ENCODE peak calls at places on chromosomes 6 and 20, in nine cellular contexts. C is mammary epithelial cell, G is Peyer's patch, B is IMR-90, T is heart left ventricle, K is body of pancreas, E is BE2C, U is suprapubic skin, Z is pancreas. O is an unnamed sample.
A peak's percentile ranks its signal among the peaks of the same experiment; 100 is the strongest.

GRCh38 chr6:70110128-70111022 is 192.5 kb downstream of the COL9A1 start:
- DNase-seq in C (no peak), G (no peak), B (peak; percentile 1), T (no peak), K (no peak), E (no peak), U (no peak), Z (no peak), O (no peak)

GRCh38 chr6:163777706-163778105 is 363.2 kb downstream of the QKI start:
- DNase-seq in C (no peak), G (no peak), B (no peak), T (no peak), K (no peak), E (no peak), U (no peak), Z (no peak), O (no peak)

GRCh38 chr6:11543919-11544518 is 6.5 kb downstream of the TMEM170B start:
- DNase-seq in C (no peak), G (no peak), B (no peak), T (no peak), K (no peak), E (no peak), U (no peak), Z (no peak), O (no peak)

GRCh38 chr6:37704066-37704465 is 6.4 kb upstream of the MDGA1 start:
- DNase-seq in C (no peak), G (no peak), B (no peak), T (no peak), K (no peak), E (no peak), U (no peak), Z (no peak), O (no peak)

GRCh38 chr6:34806738-34807453 is 15.0 kb downstream of the BLTP3A start:
- DNase-seq in C (peak; percentile 45), G (no peak), B (peak; percentile 50), T (no peak), K (no peak), E (no peak), U (no peak), Z (no peak), O (no peak)

GRCh38 chr20:19552144-19552895 is 205.7 kb upstream of the RIN2 start:
- DNase-seq in C (peak; percentile 21), G (no peak), B (peak; percentile 3), T (no peak), K (peak; percentile 57), E (no peak), U (no peak), Z (no peak), O (no peak)

GRCh38 chr6:143811492-143812157 is 31.5 kb upstream of the LTV1 start:
- DNase-seq in C (no peak), G (no peak), B (peak; percentile 26), T (no peak), K (no peak), E (no peak), U (no peak), Z (no peak), O (no peak)

GRCh38 chr20:3995749-3996305 is 19.5 kb downstream of the RNF24 start:
- DNase-seq in C (no peak), G (no peak), B (no peak), T (no peak), K (no peak), E (no peak), U (no peak), Z (no peak), O (no peak)

GRCh38 chr6:16752206-16752867 is 8.9 kb downstream of the ATXN1 start:
- DNase-seq in C (peak; percentile 88), G (no peak), B (peak; percentile 94), T (no peak), K (no peak), E (no peak), U (no peak), Z (no peak), O (no peak)

GRCh38 chr20:43746344-43747137 is 19.7 kb upstream of the GTSF1L start:
- DNase-seq in C (no peak), G (no peak), B (no peak), T (no peak), K (no peak), E (peak; percentile 82), U (no peak), Z (no peak), O (no peak)

GRCh38 chr20:40442181-40442963 is 246.7 kb downstream of the MAFB start:
- DNase-seq in C (no peak), G (no peak), B (no peak), T (no peak), K (no peak), E (no peak), U (no peak), Z (no peak), O (no peak)

GRCh38 chr20:25009218-25010145 is 16.9 kb upstream of the APMAP start:
- DNase-seq in C (no peak), G (peak; percentile 4), B (no peak), T (no peak), K (peak; percentile 61), E (no peak), U (peak; percentile 29), Z (no peak), O (no peak)

GRCh38 chr6:170010665-170011232 is 259.3 kb downstream of the ERMARD start:
- DNase-seq in C (no peak), G (no peak), B (no peak), T (no peak), K (no peak), E (no peak), U (peak; percentile 60), Z (no peak), O (no peak)

GRCh38 chr20:7967199-7967844 is 27.1 kb upstream of the HAO1 start:
- DNase-seq in C (peak; percentile 52), G (no peak), B (peak; percentile 6), T (no peak), K (no peak), E (no peak), U (no peak), Z (no peak), O (peak; percentile 11)

GRCh38 chr6:25456249-25456648 is 177.1 kb downstream of the CARMIL1 start:
- DNase-seq in C (no peak), G (no peak), B (no peak), T (no peak), K (no peak), E (no peak), U (no peak), Z (no peak), O (no peak)

GRCh38 chr6:79257381-79258205 is 23.1 kb upstream of the HMGN3 start:
- DNase-seq in C (peak; percentile 58), G (no peak), B (peak; percentile 66), T (no peak), K (no peak), E (peak; percentile 73), U (no peak), Z (no peak), O (no peak)

GRCh38 chr6:127924440-127924839 is 23.6 kb upstream of the THEMIS start:
- DNase-seq in C (peak; percentile 24), G (no peak), B (peak; percentile 8), T (no peak), K (no peak), E (no peak), U (no peak), Z (no peak), O (no peak)

GRCh38 chr6:169164451-169164850 is 89.2 kb downstream of the THBS2 start:
- DNase-seq in C (no peak), G (no peak), B (no peak), T (no peak), K (no peak), E (no peak), U (no peak), Z (no peak), O (no peak)

GRCh38 chr6:32087574-32088486 is 21.3 kb downstream of the TNXB start:
- DNase-seq in C (peak; percentile 34), G (peak; percentile 72), B (peak; percentile 46), T (peak; percentile 89), K (peak; percentile 87), E (peak; percentile 79), U (peak; percentile 88), Z (peak; percentile 89), O (peak; percentile 98)
- TF ChIP-seq CTCF in C (peak; percentile 61), G (peak; percentile 72), B (peak; percentile 48), T (peak; percentile 72), K (peak; percentile 41), E (peak; percentile 49), U (peak; percentile 54), Z (peak; percentile 28), O (peak; percentile 97)

GRCh38 chr6:41428402-41428994 is 93.1 kb downstream of the NCR2 start:
- DNase-seq in C (no peak), G (no peak), B (no peak), T (no peak), K (no peak), E (no peak), U (no peak), Z (no peak), O (no peak)
- H3K4me3 ChIP-seq in C (no peak overlapping the region), G (peak overlapping the region; percentile 61), B (no peak overlapping the region), T (peak overlapping the region; percentile 48), K (no peak overlapping the region), E (no peak overlapping the region), U (peak overlapping the region; percentile 57), Z (peak overlapping the region; percentile 28), O (peak overlapping the region; percentile 26)

GRCh38 chr6:167095888-167096287 is 27.0 kb upstream of the CCR6 start:
- DNase-seq in C (no peak), G (no peak), B (no peak), T (no peak), K (no peak), E (no peak), U (no peak), Z (no peak), O (no peak)

GRCh38 chr6:167098825-167099225 is 24.1 kb upstream of the CCR6 start:
- DNase-seq in C (no peak), G (no peak), B (no peak), T (no peak), K (no peak), E (no peak), U (no peak), Z (no peak), O (no peak)

GRCh38 chr6:167096991-167097390 is 25.9 kb upstream of the CCR6 start:
- DNase-seq in C (no peak), G (no peak), B (no peak), T (no peak), K (no peak), E (no peak), U (no peak), Z (no peak), O (no peak)

GRCh38 chr6:167099707-167100106 is 23.2 kb upstream of the CCR6 start:
- DNase-seq in C (no peak), G (no peak), B (no peak), T (no peak), K (no peak), E (no peak), U (no peak), Z (no peak), O (no peak)

GRCh38 chr6:167097770-167098169 is 25.1 kb upstream of the CCR6 start:
- DNase-seq in C (no peak), G (no peak), B (no peak), T (no peak), K (no peak), E (no peak), U (no peak), Z (no peak), O (no peak)
- H3K27me3 ChIP-seq in C (no peaks in the 10 kb centered on the region), G (no peaks in the 10 kb centered on the region), B (no peaks in the 10 kb centered on the region), T (no peaks in the 10 kb centered on the region), K (no peaks in the 10 kb centered on the region), E (no peaks in the 10 kb centered on the region), U (no peaks in the 10 kb centered on the region), Z (no peaks in the 10 kb centered on the region), O (no peaks in the 10 kb centered on the region)

DNA sequence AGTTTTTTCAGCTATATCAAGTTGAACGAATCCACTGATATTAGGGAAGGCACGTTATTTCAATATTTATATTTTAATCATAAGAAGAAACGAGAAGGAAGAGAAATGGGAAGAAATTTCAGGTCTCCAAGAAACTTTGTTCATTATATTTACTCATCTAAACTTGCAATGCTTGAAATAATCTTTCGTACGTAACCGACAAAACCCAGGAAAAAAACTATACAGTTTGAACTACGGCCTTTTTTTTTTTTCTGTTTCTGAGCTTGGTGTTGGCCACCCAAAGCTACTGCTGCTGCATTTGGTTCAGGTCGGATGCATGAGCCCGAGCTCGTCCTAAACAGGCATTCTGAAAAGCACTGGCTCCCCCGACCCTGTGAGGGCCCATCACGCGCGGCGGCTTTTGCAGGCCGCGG is 548 bp downstream of the PERP start:
- DNase-seq in C (no peak), G (no peak), B (no peak), T (no peak), K (no peak), E (no peak), U (no peak), Z (no peak), O (no peak)
- TF ChIP-seq CTCF in C (no peak), G (no peak), B (no peak), T (no peak), K (no peak), E (no peak), U (no peak), Z (no peak), O (no peak)

O was measured in WERI-Rb-1.